ENCODE peak calls at places on chromosomes 1 and 21, in eight cellular contexts. N is stomach; D is heart left ventricle; E is A549; X is lower lobe of right lung; U is fibroblast of lung; W is CD8-positive, alpha-beta T cell; H is heart right ventricle. J is an unnamed sample. For H3K4me1, the result is how much of the 10 kb centered on the place peaks cover.

GRCh38 chr1:35857830-35858229 is 25.2 kb upstream of the AGO1 start:
- DNase-seq in X (no peak), H (no peak), E (no peak), W (no peak), N (no peak), U (peak), D (no peak), J (no peak)

GRCh38 chr1:70966018-70966638 is 81.5 kb downstream of the PTGER3 start:
- DNase-seq in N (no peak), D (no peak), X (no peak), U (peak), H (no peak), E (no peak), W (no peak), J (no peak)

GRCh38 chr1:224623743-224624333 is 7.7 kb downstream of the CNIH3 start:
- DNase-seq in E (no peak), X (no peak), H (no peak), W (peak), N (peak), U (peak), D (no peak), J (no peak)

GRCh38 chr1:183604048-183604808 is 14.0 kb upstream of the NCF2 start:
- DNase-seq in D (peak), W (no peak), X (peak), U (peak), E (no peak), N (peak), H (no peak), J (peak)

GRCh38 chr1:116203192-116203723 is 92.1 kb downstream of the MAB21L3 start:
- DNase-seq in E (no peak), N (peak), X (no peak), W (no peak), H (no peak), D (no peak), U (no peak), J (no peak)

GRCh38 chr1:87100271-87100670 is 185.8 kb downstream of the HS2ST1 start:
- DNase-seq in N (no peak), H (no peak), E (no peak), X (no peak), U (no peak), D (no peak), W (no peak), J (no peak)

GRCh38 chr1:66090863-66091457 is 298.3 kb downstream of the PDE4B start:
- DNase-seq in W (no peak), H (no peak), X (no peak), D (no peak), U (no peak), N (no peak), E (no peak), J (no peak)

GRCh38 chr1:8083739-8084484 is 57.8 kb upstream of the ERRFI1 start:
- DNase-seq in H (no peak), W (no peak), X (no peak), N (no peak), D (no peak), E (no peak), U (peak), J (no peak)

GRCh38 chr1:153907134-153907533 is 15.6 kb downstream of the GATAD2B start:
- DNase-seq in W (no peak), D (no peak), U (no peak), X (no peak), H (no peak), E (no peak), N (no peak), J (no peak)

GRCh38 chr1:35915693-35916092 is 15.2 kb upstream of the AGO3 start:
- DNase-seq in X (no peak), U (peak), W (no peak), H (no peak), N (no peak), D (no peak), E (no peak), J (no peak)

GRCh38 chr1:179025125-179025974 is at the start of gene FAM20B:
- DNase-seq in W (peak), D (peak), H (peak), X (peak), E (peak), N (peak), U (peak), J (peak)

GRCh38 chr1:60727553-60727952 is 354.8 kb upstream of the NFIA start:
- DNase-seq in N (no peak), H (no peak), E (no peak), U (no peak), D (no peak), W (no peak), X (no peak), J (no peak)

GRCh38 chr1:92705456-92705855 is 79.5 kb downstream of the EVI5 start:
- DNase-seq in D (no peak), H (no peak), U (peak), X (no peak), N (no peak), W (no peak), E (no peak), J (no peak)

GRCh38 chr21:44952116-44952928 is 12.5 kb downstream of the SLX9 start:
- DNase-seq in U (no peak), H (peak), X (peak), N (no peak), W (no peak), E (no peak), D (peak), J (no peak)

GRCh38 chr1:226126824-226127591 is 59.5 kb downstream of the ACBD3 start:
- DNase-seq in X (no peak), N (no peak), H (no peak), W (no peak), D (no peak), E (no peak), U (no peak), J (no peak)

GRCh38 chr1:168606096-168606495 is 29.7 kb downstream of the XCL1 start:
- DNase-seq in U (no peak), D (no peak), N (no peak), H (no peak), E (no peak), W (no peak), X (no peak), J (no peak)

GRCh38 chr1:185467125-185467524 is 150.1 kb upstream of the IVNS1ABP start:
- DNase-seq in U (no peak), X (peak), H (no peak), D (no peak), W (no peak), N (no peak), E (no peak), J (no peak)

GRCh38 chr1:33738536-33738935 is 125.3 kb upstream of the HMGB4 start:
- DNase-seq in N (no peak), U (no peak), X (no peak), D (no peak), E (no peak), H (no peak), W (no peak), J (no peak)

GRCh38 chr1:32989160-32989894 is 24.7 kb upstream of the RNF19B start:
- DNase-seq in U (peak), D (peak), H (peak), N (peak), W (no peak), X (peak), E (no peak), J (peak)

GRCh38 chr1:151655362-151655761 is 43.5 kb downstream of the SNX27 start:
- DNase-seq in H (no peak), W (no peak), N (no peak), U (peak), E (no peak), D (no peak), X (no peak), J (no peak)

GRCh38 chr1:44631647-44632510 is 42.4 kb downstream of the TMEM53 start:
- DNase-seq in H (peak), D (peak), W (peak), X (peak), N (peak), U (peak), E (peak), J (peak)

GRCh38 chr21:32979598-32980268 is 46.0 kb upstream of the OLIG2 start:
- DNase-seq in W (no peak), H (no peak), D (no peak), N (no peak), U (no peak), X (no peak), E (no peak), J (no peak)

GRCh38 chr1:110544753-110545152 is 25.8 kb upstream of the KCNA10 start:
- DNase-seq in D (no peak), U (no peak), N (no peak), W (no peak), H (no peak), X (no peak), E (no peak), J (no peak)

GRCh38 chr1:40299366-40300248 is 17.5 kb downstream of the COL9A2 start:
- DNase-seq in E (no peak), W (no peak), X (no peak), U (peak), H (no peak), N (no peak), D (no peak), J (no peak)

GRCh38 chr1:31943546-31944184 is 5.5 kb upstream of the PTP4A2 start:
- DNase-seq in N (no peak), W (peak), X (no peak), E (no peak), U (no peak), D (no peak), H (no peak), J (no peak)

GRCh38 chr1:75472971-75473603 is 137.8 kb downstream of the SLC44A5 start:
- DNase-seq in U (no peak), W (no peak), X (no peak), H (no peak), D (no peak), E (no peak), N (no peak), J (no peak)

GRCh38 chr21:31358148-31358547 is 14.1 kb upstream of the TIAM1 start:
- DNase-seq in N (no peak), X (no peak), D (no peak), W (no peak), E (no peak), U (no peak), H (no peak), J (no peak)

GRCh38 chr21:42302794-42303193 is 12.4 kb downstream of the TFF3 start:
- DNase-seq in E (no peak), U (no peak), X (no peak), D (no peak), W (no peak), H (no peak), N (no peak), J (no peak)

GRCh38 chr1:93689521-93690223 is 8.0 kb upstream of the BCAR3 start:
- DNase-seq in X (no peak), D (no peak), H (no peak), U (no peak), W (no peak), E (no peak), N (no peak), J (no peak)

GRCh38 chr1:213724640-213725536 is 262.9 kb upstream of the PROX1 start:
- DNase-seq in D (no peak), X (no peak), U (peak), W (no peak), H (no peak), E (no peak), N (no peak), J (peak)

GRCh38 chr21:28228624-28228995 is 764.1 kb downstream of the LTN1 start:
- DNase-seq in X (no peak), N (no peak), W (no peak), E (no peak), D (no peak), U (no peak), H (no peak), J (no peak)

GRCh38 chr1:150302907-150303306 is 9.2 kb downstream of the MRPS21 start:
- DNase-seq in E (no peak), U (no peak), N (no peak), W (no peak), H (no peak), X (no peak), D (no peak), J (no peak)

GRCh38 chr1:54816130-54816529 is 15.0 kb upstream of the TTC22 start:
- DNase-seq in W (no peak), N (peak), E (no peak), X (no peak), D (no peak), H (no peak), U (no peak), J (no peak)

GRCh38 chr1:5567839-5568238 is 424.4 kb downstream of the NPHP4 start:
- DNase-seq in X (no peak), U (no peak), W (no peak), D (no peak), H (no peak), N (no peak), E (no peak), J (no peak)

GRCh38 chr1:41740058-41740457 is 178.7 kb downstream of the HIVEP3 start:
- DNase-seq in X (no peak), E (no peak), U (no peak), W (no peak), D (no peak), H (no peak), N (no peak), J (no peak)

GRCh38 chr1:41742219-41742618 is 176.5 kb downstream of the HIVEP3 start:
- DNase-seq in U (peak), N (no peak), X (no peak), H (no peak), W (no peak), D (no peak), E (no peak), J (no peak)

GRCh38 chr1:41739061-41739955 is 179.4 kb downstream of the HIVEP3 start:
- DNase-seq in U (peak), D (peak), H (peak), N (peak), E (no peak), W (peak), X (peak), J (peak)

GRCh38 chr1:41741244-41741643 is 177.5 kb downstream of the HIVEP3 start:
- DNase-seq in N (no peak), E (no peak), X (no peak), U (no peak), D (no peak), H (no peak), W (no peak), J (no peak)

DNA sequence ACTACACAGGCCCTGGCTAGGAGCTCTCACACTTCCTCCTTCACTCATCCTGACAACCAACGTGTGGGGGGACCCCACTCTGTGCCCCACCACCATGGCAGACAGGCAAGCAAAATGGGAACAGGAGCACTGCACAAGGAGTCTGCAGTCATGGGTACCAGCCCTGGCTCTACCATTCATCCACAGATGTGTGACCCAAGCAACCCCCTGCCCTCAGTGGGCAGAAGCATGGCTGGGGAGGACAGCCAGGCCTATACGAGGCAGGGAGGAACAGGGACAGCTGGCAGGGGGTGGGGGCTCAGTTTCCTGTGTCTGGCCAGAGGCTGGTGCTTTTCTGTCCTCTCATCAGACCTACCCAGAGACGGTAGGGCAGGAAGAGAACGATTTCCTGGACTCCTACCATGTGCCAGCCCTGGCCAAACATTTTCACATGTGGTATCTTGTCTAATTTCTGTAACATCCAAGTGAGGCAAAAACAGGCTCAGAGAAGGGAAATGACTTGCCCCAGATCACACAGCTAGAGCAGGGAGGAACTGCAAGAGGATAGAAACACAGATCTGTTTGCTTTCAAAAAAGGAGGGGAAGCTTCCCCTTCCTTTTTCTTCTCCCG is 178.0 kb downstream of the HIVEP3 start:
- DNase-seq in X (no peak), H (no peak), E (no peak), W (no peak), U (no peak), D (no peak), N (no peak), J (no peak)
- H3K4me1 ChIP-seq in X (under half), H (under half), E (under half), W (under half), U (under half), D (under half), N (under half), J (under half)

GRCh38 chr1:21939650-21940374 is 2.7 kb upstream of the HSPG2 start:
- DNase-seq in D (peak), E (peak), W (no peak), U (peak), X (peak), H (peak), N (peak), J (peak)

GRCh38 chr1:21940492-21940891 is 3.4 kb upstream of the HSPG2 start:
- DNase-seq in H (no peak), E (no peak), U (no peak), W (no peak), D (no peak), X (no peak), N (no peak), J (no peak)

GRCh38 chr1:21937034-21937371 is at the start of gene HSPG2:
- DNase-seq in H (no peak), U (no peak), X (no peak), N (no peak), E (no peak), D (no peak), W (no peak), J (no peak)

GRCh38 chr1:21937372-21938121 is 437 bp upstream of the HSPG2 start:
- DNase-seq in H (peak), E (no peak), N (peak), U (peak), W (peak), X (peak), D (peak), J (peak)

GRCh38 chr1:21938791-21939538 is 1.9 kb upstream of the HSPG2 start:
- DNase-seq in D (no peak), W (no peak), N (no peak), U (no peak), E (no peak), H (no peak), X (no peak), J (no peak)
- H3K27ac ChIP-seq in D (peak), W (no peak), N (peak), U (peak), E (peak), H (peak), X (peak), J (peak)

GRCh38 chr1:201939271-201939973 is 6.9 kb downstream of the LMOD1 start:
- DNase-seq in U (no peak), N (no peak), X (no peak), W (no peak), H (no peak), D (no peak), E (no peak), J (no peak)
- H3K4me1 ChIP-seq in U (under half), N (under half), X (under half), W (under half), H (under half), D (under half), E (under half), J (under half)

GRCh38 chr1:19560480-19560879 is 75.1 kb upstream of the CAPZB start:
- DNase-seq in U (no peak), N (no peak), E (no peak), H (no peak), D (no peak), W (no peak), X (no peak), J (no peak)

GRCh38 chr1:19569786-19570185 is 74.3 kb upstream of the NBL1 start:
- DNase-seq in U (peak), W (no peak), N (no peak), X (no peak), H (no peak), E (no peak), D (no peak), J (no peak)

GRCh38 chr1:19559641-19560040 is 74.3 kb upstream of the CAPZB start:
- DNase-seq in W (no peak), N (no peak), H (no peak), U (peak), D (no peak), E (no peak), X (no peak), J (no peak)

GRCh38 chr1:19563336-19564097 is 78.2 kb upstream of the CAPZB start:
- DNase-seq in H (peak), U (peak), W (no peak), E (no peak), D (peak), X (peak), N (peak), J (no peak)

DNA sequence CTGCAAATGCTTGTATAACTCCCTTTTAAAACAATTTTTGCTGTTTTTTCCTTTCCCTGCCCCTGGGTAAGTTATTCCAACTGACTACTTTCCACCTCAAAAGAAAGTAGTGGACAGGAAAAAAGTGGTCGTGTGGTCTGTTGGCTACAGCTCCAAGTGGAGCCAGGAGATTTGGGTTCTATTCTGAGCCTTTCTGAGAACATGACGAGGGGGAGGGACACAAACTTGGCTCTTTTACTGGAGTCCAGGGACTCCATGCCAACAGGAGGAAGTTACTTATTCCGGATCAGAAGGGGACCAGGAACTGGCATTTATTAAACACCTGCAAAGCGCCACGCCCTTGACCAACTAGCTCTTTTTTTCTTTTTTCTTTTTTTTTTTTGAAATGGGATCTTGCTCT is 79.0 kb upstream of the CAPZB start:
- DNase-seq in W (no peak), H (no peak), U (no peak), N (no peak), E (no peak), X (no peak), D (no peak), J (no peak)
- H3K27ac ChIP-seq in W (no peak), H (peak), U (no peak), N (peak), E (no peak), X (peak), D (peak), J (no peak)